ENCODE peak calls at places on chromosomes 5 and 9, in six cellular contexts. G is K562, F is A549, W is upper lobe of left lung, C is HepG2, L is GM12878. K is an unnamed sample.

GRCh38 chr5:54844905-54845566 is 140.4 kb downstream of the ESM1 start:
- ATAC-seq in F (no peak), W (no peak), G (peak), C (no peak), L (peak), K (no peak)

GRCh38 chr5:175494271-175495183 is 16.2 kb downstream of the SFXN1 start:
- ATAC-seq in W (no peak), G (no peak), C (no peak), F (no peak), L (no peak), K (no peak)

GRCh38 chr5:172336264-172336663 is 52.7 kb upstream of the UBTD2 start:
- ATAC-seq in W (no peak), G (no peak), L (no peak), F (no peak), C (no peak), K (no peak)

GRCh38 chr5:62538017-62538942 is 40.3 kb upstream of the LRRC70 start:
- ATAC-seq in C (no peak), G (peak), F (peak), L (peak), W (no peak), K (no peak)

GRCh38 chr5:124090115-124090514 is 578.1 kb downstream of the CSNK1G3 start:
- ATAC-seq in W (no peak), L (no peak), C (no peak), F (no peak), G (no peak), K (no peak)

GRCh38 chr5:155010881-155011280 is 2.7 kb upstream of the KIF4B start:
- ATAC-seq in F (no peak), W (no peak), G (no peak), L (no peak), C (no peak), K (no peak)

GRCh38 chr5:151719228-151719861 is 32.6 kb upstream of the SPARC start:
- ATAC-seq in C (peak), L (peak), F (no peak), G (peak), W (no peak), K (peak)

GRCh38 chr9:128683340-128684064 is 5.5 kb upstream of the SET start:
- ATAC-seq in C (peak), G (no peak), F (peak), L (peak), W (peak), K (peak)

GRCh38 chr9:18706648-18707047 is 232.7 kb downstream of the ADAMTSL1 start:
- ATAC-seq in G (no peak), F (no peak), L (no peak), C (no peak), W (no peak), K (no peak)

GRCh38 chr5:33235824-33236223 is 204.9 kb upstream of the TARS1 start:
- ATAC-seq in G (no peak), L (peak), F (no peak), W (no peak), C (no peak), K (no peak)

GRCh38 chr9:109276469-109277440 is 44.1 kb downstream of the EPB41L4B start:
- ATAC-seq in C (no peak), W (no peak), G (no peak), F (no peak), L (no peak), K (no peak)

GRCh38 chr9:80351612-80352011 is 779.8 kb downstream of the TLE4 start:
- ATAC-seq in G (no peak), C (no peak), F (no peak), W (no peak), L (no peak), K (no peak)

GRCh38 chr9:128481561-128481960 is 23.0 kb upstream of the GLE1 start:
- ATAC-seq in L (no peak), C (no peak), F (no peak), W (no peak), G (no peak), K (no peak)

GRCh38 chr9:121071356-121071755 is 3.4 kb upstream of the CNTRL start:
- ATAC-seq in C (no peak), F (no peak), G (no peak), L (peak), W (no peak), K (no peak)

GRCh38 chr9:117744390-117744789 is 40.2 kb downstream of the TLR4 start:
- ATAC-seq in F (no peak), L (peak), C (no peak), G (no peak), W (no peak), K (no peak)

GRCh38 chr9:33734911-33735310 is 60.5 kb upstream of the PRSS3 start:
- ATAC-seq in F (no peak), G (peak), W (no peak), C (no peak), L (no peak), K (no peak)

GRCh38 chr5:88741964-88742363 is 141.0 kb downstream of the MEF2C start:
- ATAC-seq in W (no peak), L (peak), C (no peak), G (no peak), F (no peak), K (no peak)

GRCh38 chr9:84966876-84967830 is 297.6 kb downstream of the NTRK2 start:
- ATAC-seq in W (no peak), G (peak), C (peak), F (no peak), L (peak), K (no peak)

GRCh38 chr9:134503301-134504105 is 138.1 kb upstream of the COL5A1 start:
- ATAC-seq in L (no peak), C (no peak), W (peak), F (peak), G (no peak), K (no peak)

GRCh38 chr9:136916330-136917184 is 28.0 kb downstream of the FBXW5 start:
- ATAC-seq in L (no peak), F (peak), C (no peak), W (no peak), G (no peak), K (no peak)

GRCh38 chr9:128689820-128690683 is 1.0 kb downstream of the SET start:
- ATAC-seq in L (no peak), G (peak), F (peak), W (no peak), C (no peak), K (no peak)

GRCh38 chr9:72401396-72401795 is 36.4 kb upstream of the ZFAND5 start:
- ATAC-seq in F (no peak), L (no peak), C (no peak), G (no peak), W (no peak), K (no peak)

GRCh38 chr5:181153814-181154213 is 6.4 kb downstream of the OR2V2 start:
- ATAC-seq in W (no peak), L (peak), C (no peak), F (no peak), G (no peak), K (no peak)

GRCh38 chr5:35171991-35172390 is 58.3 kb downstream of the PRLR start:
- ATAC-seq in G (no peak), C (no peak), W (peak), L (peak), F (no peak), K (no peak)

GRCh38 chr5:120092649-120093048 is 371.5 kb upstream of the PRR16 start:
- ATAC-seq in W (no peak), F (peak), G (no peak), C (no peak), L (no peak), K (no peak)

GRCh38 chr5:120091376-120091948 is 372.6 kb upstream of the PRR16 start:
- ATAC-seq in G (no peak), C (no peak), W (no peak), L (no peak), F (no peak), K (no peak)

GRCh38 chr5:120093178-120093577 is 370.9 kb upstream of the PRR16 start:
- ATAC-seq in F (peak), G (no peak), L (peak), W (no peak), C (no peak), K (no peak)

GRCh38 chr5:120098902-120099301 is 365.2 kb upstream of the PRR16 start:
- ATAC-seq in F (no peak), G (no peak), C (no peak), W (no peak), L (no peak), K (no peak)

GRCh38 chr5:120096413-120096812 is 367.7 kb upstream of the PRR16 start:
- ATAC-seq in F (peak), G (no peak), L (peak), W (no peak), C (no peak), K (no peak)
- H3K4me3 ChIP-seq in F (no peak), G (no peak), L (no peak), W (no peak), C (no peak), K (no peak)

DNA sequence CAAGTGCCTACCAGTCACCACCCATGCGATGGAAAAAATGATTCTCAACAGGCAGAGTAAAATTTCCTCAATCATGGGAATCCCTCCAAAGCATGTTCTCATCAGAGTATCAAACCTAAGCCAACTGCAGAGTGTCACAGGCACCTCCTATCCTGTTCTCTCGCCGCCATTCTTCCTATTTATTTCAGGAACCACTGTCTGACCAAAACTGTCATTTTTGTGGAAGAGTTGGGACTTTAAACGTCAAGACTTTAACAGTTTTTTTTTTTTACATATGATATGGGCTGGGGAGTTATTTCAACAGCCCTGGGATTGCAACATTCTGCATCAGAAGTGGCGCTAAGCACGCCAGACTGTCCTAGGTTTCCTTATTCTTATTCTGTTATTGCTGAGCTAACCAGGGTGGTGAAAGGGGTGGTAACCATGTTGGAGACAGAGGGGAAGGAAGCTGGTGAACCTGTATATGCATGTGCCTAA is 29.5 kb downstream of the PFDN1 start:
- ATAC-seq in C (no peak), L (no peak), W (peak), F (no peak), G (no peak), K (peak)
- TF ChIP-seq EP300 in C (no peak), L (no peak), W (peak), F (no peak), G (no peak), K (no peak)

DNA sequence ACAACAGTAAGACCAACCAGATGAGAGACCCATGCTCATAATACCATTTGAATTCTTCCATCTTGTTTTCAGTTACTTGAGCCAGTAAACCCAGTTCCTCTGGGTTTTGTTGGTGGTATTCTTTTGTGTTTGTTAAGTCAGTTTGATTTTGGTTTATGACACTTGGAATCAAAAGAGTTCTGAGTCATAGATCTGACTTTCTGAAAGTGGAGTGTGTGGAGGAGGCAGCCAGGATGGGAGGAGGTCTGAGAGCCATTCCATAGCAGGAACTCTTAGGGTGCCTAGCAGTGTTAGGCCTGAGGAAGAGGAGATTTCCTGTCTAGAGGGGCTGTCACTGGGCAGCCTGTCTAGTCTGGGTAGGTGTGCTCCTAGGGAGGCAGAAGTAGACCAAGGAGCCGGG is 24.6 kb upstream of the PANK3 start:
- ATAC-seq in W (no peak), L (no peak), C (no peak), G (no peak), F (no peak), K (no peak)
- H3K27ac ChIP-seq in W (no peak), L (no peak), C (no peak), G (no peak), F (no peak), K (no peak)

GRCh38 chr9:90642570-90643539 is at the start of gene DIRAS2:
- ATAC-seq in C (no peak), W (peak), G (no peak), F (peak), L (peak), K (peak)
- H3K4me3 ChIP-seq in C (no peak), W (peak), G (no peak), F (peak), L (peak), K (peak)

DNA sequence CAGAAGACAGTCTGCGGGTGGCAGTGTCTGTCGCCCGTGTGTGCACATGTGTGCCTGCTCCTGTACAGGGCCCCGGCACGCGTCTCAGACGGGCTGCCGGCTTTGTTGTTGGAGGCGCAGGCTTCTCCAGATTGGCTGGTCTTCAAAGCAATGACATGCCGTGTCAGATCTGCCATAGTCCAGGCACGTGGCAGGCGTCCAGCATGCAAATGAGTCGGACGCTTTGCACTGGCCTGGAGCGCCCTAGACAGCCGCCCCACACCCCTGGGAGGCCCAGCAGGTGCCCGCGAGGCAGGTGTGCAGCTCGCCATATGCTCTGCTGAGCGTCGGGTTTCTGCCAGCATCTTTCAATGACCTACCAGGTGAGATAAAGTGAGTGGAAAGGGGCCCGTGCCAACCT is 71.5 kb downstream of the GADD45G start:
- ATAC-seq in G (no peak), F (no peak), L (no peak), C (no peak), W (peak), K (no peak)
- TF ChIP-seq EP300 in G (no peak), F (no peak), L (no peak), C (no peak), W (no peak), K (no peak)

GRCh38 chr9:37436540-37436939 is 14.0 kb downstream of the GRHPR start:
- ATAC-seq in F (no peak), W (no peak), C (no peak), G (no peak), L (no peak), K (no peak)
- H3K27ac ChIP-seq in F (no peak), W (no peak), C (no peak), G (no peak), L (no peak), K (no peak)